ENCODE peak calls at places on chromosomes 12 and 14, in six cellular contexts. One of them, this sample, is unnamed.
A peak's percentile ranks its signal among the peaks of the same experiment; 100 is the strongest.

GRCh38 chr14:89746654-89747053 is 207.9 kb downstream of the EFCAB11 start:
- DNase-seq in NCI-H524 treated with DMSO at 0.1 percent for 48 hours: no peak
- DNase-seq in activated T-cell treated with anti-CD3 and anti-CD28 coated beads for 1 hour: no peak
- DNase-seq in GM23248: no peak
- DNase-seq in neural crest cell: no peak
- DNase-seq in dermis microvascular lymphatic vessel endothelial cell: no peak
- DNase-seq in this sample: no peak

GRCh38 chr12:102475355-102475754 is 5.0 kb downstream of the IGF1 start:
- DNase-seq in dermis microvascular lymphatic vessel endothelial cell: no peak
- DNase-seq in neural crest cell: no peak
- DNase-seq in activated T-cell treated with anti-CD3 and anti-CD28 coated beads for 1 hour: no peak
- DNase-seq in GM23248: no peak
- DNase-seq in NCI-H524 treated with DMSO at 0.1 percent for 48 hours: no peak
- DNase-seq in this sample: no peak

GRCh38 chr14:36161781-36162180 is 14.7 kb downstream of the PTCSC3 start:
- DNase-seq in neural crest cell: no peak
- DNase-seq in GM23248: no peak
- DNase-seq in NCI-H524 treated with DMSO at 0.1 percent for 48 hours: no peak
- DNase-seq in dermis microvascular lymphatic vessel endothelial cell: no peak
- DNase-seq in activated T-cell treated with anti-CD3 and anti-CD28 coated beads for 1 hour: no peak
- DNase-seq in this sample: no peak

GRCh38 chr12:130477221-130477620 is 139.5 kb downstream of the PIWIL1 start:
- DNase-seq in NCI-H524 treated with DMSO at 0.1 percent for 48 hours: no peak
- DNase-seq in neural crest cell: no peak
- DNase-seq in GM23248: no peak
- DNase-seq in activated T-cell treated with anti-CD3 and anti-CD28 coated beads for 1 hour: no peak
- DNase-seq in dermis microvascular lymphatic vessel endothelial cell: no peak
- DNase-seq in this sample: no peak

GRCh38 chr12:121038861-121039654 is at the start of gene OASL:
- DNase-seq in activated T-cell treated with anti-CD3 and anti-CD28 coated beads for 1 hour: peak; percentile 57
- DNase-seq in GM23248: peak; percentile 68
- DNase-seq in NCI-H524 treated with DMSO at 0.1 percent for 48 hours: no peak
- DNase-seq in dermis microvascular lymphatic vessel endothelial cell: peak; percentile 6
- DNase-seq in neural crest cell: no peak
- DNase-seq in this sample: peak; percentile 53

GRCh38 chr12:70366581-70367267 is 634 bp downstream of the KCNMB4 start:
- DNase-seq in neural crest cell: peak; percentile 41
- DNase-seq in NCI-H524 treated with DMSO at 0.1 percent for 48 hours: no peak
- DNase-seq in dermis microvascular lymphatic vessel endothelial cell: peak; percentile 28
- DNase-seq in GM23248: peak; percentile 76
- DNase-seq in activated T-cell treated with anti-CD3 and anti-CD28 coated beads for 1 hour: peak; percentile 50
- DNase-seq in this sample: peak; percentile 80

GRCh38 chr12:116006141-116006540 is 271.4 kb downstream of the MED13L start:
- DNase-seq in activated T-cell treated with anti-CD3 and anti-CD28 coated beads for 1 hour: no peak
- DNase-seq in NCI-H524 treated with DMSO at 0.1 percent for 48 hours: no peak
- DNase-seq in GM23248: no peak
- DNase-seq in neural crest cell: no peak
- DNase-seq in dermis microvascular lymphatic vessel endothelial cell: no peak
- DNase-seq in this sample: no peak

GRCh38 chr12:132761032-132761910 is at the start of gene ANKLE2:
- DNase-seq in NCI-H524 treated with DMSO at 0.1 percent for 48 hours: no peak
- DNase-seq in GM23248: peak; percentile 83
- DNase-seq in activated T-cell treated with anti-CD3 and anti-CD28 coated beads for 1 hour: peak; percentile 58
- DNase-seq in dermis microvascular lymphatic vessel endothelial cell: peak; percentile 60
- DNase-seq in neural crest cell: no peak
- DNase-seq in this sample: peak; percentile 86

GRCh38 chr12:29792132-29792531 is 8.4 kb upstream of the TMTC1 start:
- DNase-seq in activated T-cell treated with anti-CD3 and anti-CD28 coated beads for 1 hour: no peak
- DNase-seq in dermis microvascular lymphatic vessel endothelial cell: no peak
- DNase-seq in GM23248: no peak
- DNase-seq in NCI-H524 treated with DMSO at 0.1 percent for 48 hours: no peak
- DNase-seq in neural crest cell: no peak
- DNase-seq in this sample: no peak

GRCh38 chr14:100828448-100828834 is 2.5 kb downstream of the MEG3 start:
- DNase-seq in dermis microvascular lymphatic vessel endothelial cell: no peak
- DNase-seq in neural crest cell: no peak
- DNase-seq in activated T-cell treated with anti-CD3 and anti-CD28 coated beads for 1 hour: no peak
- DNase-seq in GM23248: peak; percentile 60
- DNase-seq in NCI-H524 treated with DMSO at 0.1 percent for 48 hours: no peak
- DNase-seq in this sample: no peak

GRCh38 chr12:49543914-49544815 is 5.3 kb downstream of the KCNH3 start:
- DNase-seq in neural crest cell: no peak
- DNase-seq in dermis microvascular lymphatic vessel endothelial cell: no peak
- DNase-seq in NCI-H524 treated with DMSO at 0.1 percent for 48 hours: no peak
- DNase-seq in GM23248: no peak
- DNase-seq in activated T-cell treated with anti-CD3 and anti-CD28 coated beads for 1 hour: no peak
- DNase-seq in this sample: no peak

GRCh38 chr14:64671591-64671990 is 32.6 kb upstream of the PLEKHG3 start:
- DNase-seq in activated T-cell treated with anti-CD3 and anti-CD28 coated beads for 1 hour: no peak
- DNase-seq in GM23248: peak; percentile 85
- DNase-seq in dermis microvascular lymphatic vessel endothelial cell: peak; percentile 61
- DNase-seq in NCI-H524 treated with DMSO at 0.1 percent for 48 hours: no peak
- DNase-seq in neural crest cell: no peak
- DNase-seq in this sample: no peak

GRCh38 chr12:53577941-53578352 is 48.2 kb downstream of the ATF7 start:
- DNase-seq in neural crest cell: no peak
- DNase-seq in dermis microvascular lymphatic vessel endothelial cell: no peak
- DNase-seq in activated T-cell treated with anti-CD3 and anti-CD28 coated beads for 1 hour: no peak
- DNase-seq in GM23248: no peak
- DNase-seq in NCI-H524 treated with DMSO at 0.1 percent for 48 hours: no peak
- DNase-seq in this sample: no peak

GRCh38 chr12:69405466-69405865 is 45.9 kb downstream of the YEATS4 start:
- DNase-seq in dermis microvascular lymphatic vessel endothelial cell: peak; percentile 98
- DNase-seq in activated T-cell treated with anti-CD3 and anti-CD28 coated beads for 1 hour: no peak
- DNase-seq in GM23248: peak; percentile 97
- DNase-seq in neural crest cell: no peak
- DNase-seq in NCI-H524 treated with DMSO at 0.1 percent for 48 hours: no peak
- DNase-seq in this sample: peak; percentile 72

GRCh38 chr14:65035049-65035448 is 48.4 kb downstream of the FNTB start:
- DNase-seq in activated T-cell treated with anti-CD3 and anti-CD28 coated beads for 1 hour: no peak
- DNase-seq in NCI-H524 treated with DMSO at 0.1 percent for 48 hours: no peak
- DNase-seq in neural crest cell: peak; percentile 53
- DNase-seq in GM23248: no peak
- DNase-seq in dermis microvascular lymphatic vessel endothelial cell: peak; percentile 37
- DNase-seq in this sample: peak; percentile 83

GRCh38 chr12:56150563-56150962 is 1.8 kb upstream of the MYL6B start:
- DNase-seq in activated T-cell treated with anti-CD3 and anti-CD28 coated beads for 1 hour: no peak
- DNase-seq in NCI-H524 treated with DMSO at 0.1 percent for 48 hours: no peak
- DNase-seq in GM23248: peak; percentile 64
- DNase-seq in dermis microvascular lymphatic vessel endothelial cell: peak; percentile 41
- DNase-seq in neural crest cell: no peak
- DNase-seq in this sample: no peak

GRCh38 chr12:116358850-116359761 is 81.6 kb upstream of the MED13L start:
- DNase-seq in GM23248: peak; percentile 92
- DNase-seq in NCI-H524 treated with DMSO at 0.1 percent for 48 hours: no peak
- DNase-seq in activated T-cell treated with anti-CD3 and anti-CD28 coated beads for 1 hour: peak; percentile 48
- DNase-seq in neural crest cell: peak; percentile 67
- DNase-seq in dermis microvascular lymphatic vessel endothelial cell: peak; percentile 99
- DNase-seq in this sample: peak; percentile 98

GRCh38 chr14:60183724-60184596 is 18.8 kb upstream of the DHRS7 start:
- DNase-seq in dermis microvascular lymphatic vessel endothelial cell: peak; percentile 73
- DNase-seq in neural crest cell: peak; percentile 13
- DNase-seq in NCI-H524 treated with DMSO at 0.1 percent for 48 hours: peak; percentile 31
- DNase-seq in activated T-cell treated with anti-CD3 and anti-CD28 coated beads for 1 hour: no peak
- DNase-seq in GM23248: peak; percentile 81
- DNase-seq in this sample: no peak

GRCh38 chr14:21084988-21085853 is 13.2 kb downstream of the ZNF219 start:
- DNase-seq in GM23248: peak; percentile 85
- DNase-seq in neural crest cell: no peak
- DNase-seq in activated T-cell treated with anti-CD3 and anti-CD28 coated beads for 1 hour: no peak
- DNase-seq in NCI-H524 treated with DMSO at 0.1 percent for 48 hours: no peak
- DNase-seq in dermis microvascular lymphatic vessel endothelial cell: no peak
- DNase-seq in this sample: peak; percentile 51

GRCh38 chr14:68631691-68632590 is 160.9 kb downstream of the ZFP36L1 start:
- DNase-seq in neural crest cell: no peak
- DNase-seq in NCI-H524 treated with DMSO at 0.1 percent for 48 hours: no peak
- DNase-seq in GM23248: no peak
- DNase-seq in dermis microvascular lymphatic vessel endothelial cell: no peak
- DNase-seq in activated T-cell treated with anti-CD3 and anti-CD28 coated beads for 1 hour: no peak
- DNase-seq in this sample: peak; percentile 57

GRCh38 chr12:117063162-117063911 is 35.9 kb downstream of the TESC start:
- DNase-seq in dermis microvascular lymphatic vessel endothelial cell: no peak
- DNase-seq in activated T-cell treated with anti-CD3 and anti-CD28 coated beads for 1 hour: no peak
- DNase-seq in GM23248: no peak
- DNase-seq in neural crest cell: no peak
- DNase-seq in NCI-H524 treated with DMSO at 0.1 percent for 48 hours: no peak
- DNase-seq in this sample: peak; percentile 79

GRCh38 chr14:32597771-32598170 is 268.7 kb downstream of the AKAP6 start:
- DNase-seq in NCI-H524 treated with DMSO at 0.1 percent for 48 hours: no peak
- DNase-seq in dermis microvascular lymphatic vessel endothelial cell: no peak
- DNase-seq in activated T-cell treated with anti-CD3 and anti-CD28 coated beads for 1 hour: no peak
- DNase-seq in neural crest cell: no peak
- DNase-seq in GM23248: peak; percentile 43
- DNase-seq in this sample: no peak

GRCh38 chr14:78029471-78030372 is 140.5 kb upstream of the NRXN3 start:
- DNase-seq in NCI-H524 treated with DMSO at 0.1 percent for 48 hours: no peak
- DNase-seq in neural crest cell: no peak
- DNase-seq in activated T-cell treated with anti-CD3 and anti-CD28 coated beads for 1 hour: no peak
- DNase-seq in dermis microvascular lymphatic vessel endothelial cell: no peak
- DNase-seq in GM23248: peak; percentile 9
- DNase-seq in this sample: no peak

GRCh38 chr14:99267871-99268775 is 3.9 kb downstream of the BCL11B start:
- DNase-seq in GM23248: no peak
- DNase-seq in dermis microvascular lymphatic vessel endothelial cell: no peak
- DNase-seq in activated T-cell treated with anti-CD3 and anti-CD28 coated beads for 1 hour: no peak
- DNase-seq in neural crest cell: no peak
- DNase-seq in NCI-H524 treated with DMSO at 0.1 percent for 48 hours: no peak
- DNase-seq in this sample: no peak

GRCh38 chr12:87155616-87156015 is 873.6 kb downstream of the C12orf50 start:
- DNase-seq in NCI-H524 treated with DMSO at 0.1 percent for 48 hours: no peak
- DNase-seq in dermis microvascular lymphatic vessel endothelial cell: no peak
- DNase-seq in activated T-cell treated with anti-CD3 and anti-CD28 coated beads for 1 hour: no peak
- DNase-seq in neural crest cell: no peak
- DNase-seq in GM23248: peak; percentile 72
- DNase-seq in this sample: no peak

GRCh38 chr12:42187799-42188198 is 43.1 kb upstream of the GXYLT1 start:
- DNase-seq in GM23248: peak; percentile 13
- DNase-seq in dermis microvascular lymphatic vessel endothelial cell: no peak
- DNase-seq in neural crest cell: no peak
- DNase-seq in activated T-cell treated with anti-CD3 and anti-CD28 coated beads for 1 hour: no peak
- DNase-seq in NCI-H524 treated with DMSO at 0.1 percent for 48 hours: no peak
- DNase-seq in this sample: no peak

GRCh38 chr14:94365624-94366023 is 22.8 kb downstream of the SERPINA1 start:
- DNase-seq in neural crest cell: no peak
- DNase-seq in GM23248: no peak
- DNase-seq in activated T-cell treated with anti-CD3 and anti-CD28 coated beads for 1 hour: no peak
- DNase-seq in NCI-H524 treated with DMSO at 0.1 percent for 48 hours: no peak
- DNase-seq in dermis microvascular lymphatic vessel endothelial cell: no peak
- DNase-seq in this sample: no peak

GRCh38 chr12:57341275-57341990 is 89.4 kb downstream of the R3HDM2 start:
- DNase-seq in GM23248: peak; percentile 14
- DNase-seq in NCI-H524 treated with DMSO at 0.1 percent for 48 hours: no peak
- DNase-seq in dermis microvascular lymphatic vessel endothelial cell: no peak
- DNase-seq in activated T-cell treated with anti-CD3 and anti-CD28 coated beads for 1 hour: no peak
- DNase-seq in neural crest cell: no peak
- DNase-seq in this sample: no peak

GRCh38 chr14:36129181-36129580 is 47.3 kb downstream of the PTCSC3 start:
- DNase-seq in activated T-cell treated with anti-CD3 and anti-CD28 coated beads for 1 hour: no peak
- DNase-seq in GM23248: no peak
- DNase-seq in NCI-H524 treated with DMSO at 0.1 percent for 48 hours: no peak
- DNase-seq in neural crest cell: no peak
- DNase-seq in dermis microvascular lymphatic vessel endothelial cell: no peak
- DNase-seq in this sample: no peak

GRCh38 chr12:4506870-4507269 is 31.8 kb upstream of the RAD51AP1 start:
- DNase-seq in neural crest cell: no peak
- DNase-seq in NCI-H524 treated with DMSO at 0.1 percent for 48 hours: no peak
- DNase-seq in dermis microvascular lymphatic vessel endothelial cell: no peak
- DNase-seq in activated T-cell treated with anti-CD3 and anti-CD28 coated beads for 1 hour: no peak
- DNase-seq in GM23248: peak; percentile 54
- DNase-seq in this sample: no peak

GRCh38 chr14:34297786-34298520 is 164.1 kb downstream of the SPTSSA start:
- DNase-seq in NCI-H524 treated with DMSO at 0.1 percent for 48 hours: no peak
- DNase-seq in dermis microvascular lymphatic vessel endothelial cell: no peak
- DNase-seq in neural crest cell: no peak
- DNase-seq in GM23248: no peak
- DNase-seq in activated T-cell treated with anti-CD3 and anti-CD28 coated beads for 1 hour: no peak
- DNase-seq in this sample: no peak

GRCh38 chr12:124556896-124557501 is 10.4 kb downstream of the NCOR2 start:
- DNase-seq in dermis microvascular lymphatic vessel endothelial cell: no peak
- DNase-seq in NCI-H524 treated with DMSO at 0.1 percent for 48 hours: no peak
- DNase-seq in neural crest cell: no peak
- DNase-seq in GM23248: no peak
- DNase-seq in activated T-cell treated with anti-CD3 and anti-CD28 coated beads for 1 hour: no peak
- DNase-seq in this sample: peak; percentile 35

GRCh38 chr12:68370667-68371066 is 38.5 kb upstream of the MDM1 start:
- DNase-seq in GM23248: no peak
- DNase-seq in dermis microvascular lymphatic vessel endothelial cell: no peak
- DNase-seq in NCI-H524 treated with DMSO at 0.1 percent for 48 hours: no peak
- DNase-seq in neural crest cell: no peak
- DNase-seq in activated T-cell treated with anti-CD3 and anti-CD28 coated beads for 1 hour: no peak
- DNase-seq in this sample: no peak

GRCh38 chr14:102920273-102920997 is 2.0 kb upstream of the AMN start:
- DNase-seq in neural crest cell: no peak
- DNase-seq in dermis microvascular lymphatic vessel endothelial cell: no peak
- DNase-seq in NCI-H524 treated with DMSO at 0.1 percent for 48 hours: no peak
- DNase-seq in activated T-cell treated with anti-CD3 and anti-CD28 coated beads for 1 hour: no peak
- DNase-seq in GM23248: no peak
- DNase-seq in this sample: no peak

GRCh38 chr12:124130717-124131670 is 158.0 kb downstream of the ZNF664 start:
- DNase-seq in activated T-cell treated with anti-CD3 and anti-CD28 coated beads for 1 hour: no peak
- DNase-seq in NCI-H524 treated with DMSO at 0.1 percent for 48 hours: no peak
- DNase-seq in neural crest cell: no peak
- DNase-seq in GM23248: no peak
- DNase-seq in dermis microvascular lymphatic vessel endothelial cell: no peak
- DNase-seq in this sample: no peak

GRCh38 chr12:6945613-6946012 is 1.8 kb downstream of the C12orf57 start:
- DNase-seq in GM23248: no peak
- DNase-seq in NCI-H524 treated with DMSO at 0.1 percent for 48 hours: no peak
- DNase-seq in dermis microvascular lymphatic vessel endothelial cell: no peak
- DNase-seq in neural crest cell: no peak
- DNase-seq in activated T-cell treated with anti-CD3 and anti-CD28 coated beads for 1 hour: no peak
- DNase-seq in this sample: no peak